ENCODE peak calls at places on chromosomes 3 and 15, in five cellular contexts. S is neuronal stem cell, V is mesenchymal stem cell, L is H9, U is mesendoderm. A is an unnamed sample.
A peak's percentile ranks its signal among the peaks of the same experiment; 100 is the strongest.

GRCh38 chr3:132255041-132255745 is 62.0 kb upstream of the ACP3 start:
- DNase-seq in S (no peak), V (peak; percentile 94), L (no peak), U (peak; percentile 27), A (peak; percentile 90)

GRCh38 chr15:71891026-71891425 is 80.7 kb downstream of the NR2E3 start:
- DNase-seq in S (no peak), V (no peak), L (no peak), U (no peak), A (peak; percentile 0)

GRCh38 chr15:57611938-57612337 is 20.2 kb downstream of the MYZAP start:
- DNase-seq in S (no peak), V (no peak), L (no peak), U (peak; percentile 31), A (no peak)

GRCh38 chr3:69143605-69144004 is 21.2 kb upstream of the LMOD3 start:
- DNase-seq in S (no peak), V (no peak), L (no peak), U (peak; percentile 84), A (peak; percentile 18)

GRCh38 chr3:59759298-59760169 is 709.7 kb upstream of the CFAP20DC start:
- DNase-seq in S (no peak), V (no peak), L (no peak), U (no peak), A (no peak)

GRCh38 chr3:55720614-55721013 is 233.5 kb upstream of the WNT5A start:
- DNase-seq in S (no peak), V (peak; percentile 62), L (no peak), U (peak; percentile 64), A (peak; percentile 80)

GRCh38 chr3:18669374-18669773 is 244.2 kb upstream of the SATB1 start:
- DNase-seq in S (no peak), V (no peak), L (no peak), U (no peak), A (no peak)

GRCh38 chr15:73283341-73283962 is 85.3 kb downstream of the HCN4 start:
- DNase-seq in S (no peak), V (no peak), L (no peak), U (no peak), A (no peak)

GRCh38 chr15:83698294-83698693 is 44.4 kb downstream of the ADAMTSL3 start:
- DNase-seq in S (no peak), V (peak; percentile 52), L (no peak), U (no peak), A (peak; percentile 42)

DNA sequence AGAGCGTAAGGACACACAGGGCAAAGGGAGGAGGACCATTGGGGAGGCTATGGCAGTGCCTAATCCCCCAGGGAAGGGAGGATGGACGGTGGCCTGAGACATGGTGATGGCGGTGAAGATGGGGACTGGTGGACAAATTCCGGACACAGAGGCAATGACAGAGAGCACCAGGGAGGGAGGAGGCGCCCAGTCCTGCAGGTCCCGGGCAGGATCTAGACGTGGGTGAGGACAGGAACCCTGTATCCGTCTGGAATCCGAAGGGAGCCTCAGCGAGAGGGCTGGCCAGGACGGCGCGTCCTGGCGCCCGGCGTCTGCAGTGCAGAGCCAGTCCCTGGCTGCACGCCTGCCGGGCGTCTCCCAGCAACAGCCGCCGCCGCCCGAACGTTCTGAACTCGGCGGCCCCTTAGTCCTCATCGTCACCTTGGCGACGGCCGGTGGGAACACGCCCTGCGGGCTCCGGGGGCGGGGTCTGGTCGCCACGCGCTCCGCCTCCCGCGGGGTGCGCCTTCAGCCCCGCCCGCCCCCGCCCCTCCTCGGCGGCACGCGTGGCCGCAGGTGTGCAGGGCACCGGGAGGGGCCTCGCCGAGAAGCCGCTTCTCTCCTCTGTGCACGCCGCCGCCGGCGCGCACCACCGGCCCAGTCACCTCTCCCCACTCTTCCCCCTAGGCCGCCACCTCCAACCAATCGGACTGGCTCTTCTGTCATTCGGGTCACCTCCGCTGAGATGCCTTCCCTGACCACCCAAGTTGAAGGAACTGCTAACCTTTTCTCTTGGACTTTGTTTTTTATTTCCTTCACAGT is 11.6 kb downstream of the XIRP1 start:
- DNase-seq in S (peak; percentile 86), V (peak; percentile 92), L (peak; percentile 94), U (peak; percentile 96), A (peak; percentile 54)
- H2BK5ac ChIP-seq in S (peak overlapping the region; percentile 15), V (no peak overlapping the region), L (no peak overlapping the region), U (no peak overlapping the region), A (no peak overlapping the region)

GRCh38 chr15:29921130-29921601 is 98.9 kb upstream of the TJP1 start:
- DNase-seq in S (no peak), V (no peak), L (peak; percentile 77), U (peak; percentile 99), A (no peak)

GRCh38 chr15:29922191-29922590 is 99.9 kb upstream of the TJP1 start:
- DNase-seq in S (no peak), V (no peak), L (no peak), U (no peak), A (no peak)

GRCh38 chr15:29917600-29918597 is 95.6 kb upstream of the TJP1 start:
- DNase-seq in S (no peak), V (peak; percentile 85), L (no peak), U (no peak), A (peak; percentile 85)

GRCh38 chr15:29919380-29919881 is 97.2 kb upstream of the TJP1 start:
- DNase-seq in S (no peak), V (no peak), L (no peak), U (no peak), A (no peak)

GRCh38 chr15:29920515-29920914 is 98.2 kb upstream of the TJP1 start:
- DNase-seq in S (no peak), V (no peak), L (no peak), U (peak; percentile 79), A (peak; percentile 49)
- H2BK120ac ChIP-seq in S (no peak overlapping the region), V (no peak overlapping the region), L (no peak overlapping the region), U (no peak overlapping the region), A (peak overlapping the region; percentile 32)

GRCh38 chr15:98891301-98891700 is 116.3 kb downstream of the PGPEP1L start:
- DNase-seq in S (no peak), V (no peak), L (no peak), U (no peak), A (no peak)

GRCh38 chr15:98887976-98888375 is 119.6 kb downstream of the PGPEP1L start:
- DNase-seq in S (no peak), V (no peak), L (no peak), U (no peak), A (no peak)

GRCh38 chr15:98884894-98885293 is 122.7 kb downstream of the PGPEP1L start:
- DNase-seq in S (no peak), V (no peak), L (no peak), U (no peak), A (no peak)

GRCh38 chr15:98889930-98890695 is 117.5 kb downstream of the PGPEP1L start:
- DNase-seq in S (no peak), V (peak; percentile 95), L (no peak), U (peak; percentile 70), A (peak; percentile 95)

DNA sequence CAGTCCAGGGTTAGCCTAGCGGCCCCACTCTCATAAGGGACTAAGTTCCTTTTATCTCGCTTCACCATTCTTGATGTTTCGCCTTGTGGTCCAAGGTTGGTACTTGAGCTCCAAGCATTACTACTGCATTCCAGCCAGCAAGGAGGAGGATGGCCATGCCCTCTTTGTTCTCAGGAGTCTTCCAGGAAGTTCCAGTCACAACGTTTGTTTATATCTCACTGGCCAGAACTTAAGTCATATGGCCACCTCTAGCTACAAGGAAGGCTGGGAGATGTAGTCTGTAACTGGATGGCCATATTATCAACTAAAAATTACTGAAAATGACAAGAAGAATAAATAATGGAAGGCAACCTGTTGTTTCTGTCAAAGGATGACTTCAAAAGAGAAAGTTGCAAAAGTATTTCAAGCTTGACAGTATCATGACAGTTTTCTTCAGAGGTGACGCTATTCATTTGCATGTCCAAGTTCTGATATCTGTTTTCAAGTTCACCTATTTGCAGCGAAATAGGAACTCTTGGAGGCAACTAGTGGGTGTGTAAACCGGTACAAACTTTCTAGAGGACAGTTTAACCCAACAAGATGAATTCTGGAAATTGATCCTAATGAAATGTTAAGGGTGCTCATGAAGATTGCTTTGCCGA is 118.6 kb downstream of the PGPEP1L start:
- DNase-seq in S (no peak), V (peak; percentile 80), L (no peak), U (no peak), A (peak; percentile 86)
- H2BK5ac ChIP-seq in S (no peak overlapping the region), V (no peak overlapping the region), L (no peak overlapping the region), U (no peak overlapping the region), A (peak overlapping the region; percentile 99)

DNA sequence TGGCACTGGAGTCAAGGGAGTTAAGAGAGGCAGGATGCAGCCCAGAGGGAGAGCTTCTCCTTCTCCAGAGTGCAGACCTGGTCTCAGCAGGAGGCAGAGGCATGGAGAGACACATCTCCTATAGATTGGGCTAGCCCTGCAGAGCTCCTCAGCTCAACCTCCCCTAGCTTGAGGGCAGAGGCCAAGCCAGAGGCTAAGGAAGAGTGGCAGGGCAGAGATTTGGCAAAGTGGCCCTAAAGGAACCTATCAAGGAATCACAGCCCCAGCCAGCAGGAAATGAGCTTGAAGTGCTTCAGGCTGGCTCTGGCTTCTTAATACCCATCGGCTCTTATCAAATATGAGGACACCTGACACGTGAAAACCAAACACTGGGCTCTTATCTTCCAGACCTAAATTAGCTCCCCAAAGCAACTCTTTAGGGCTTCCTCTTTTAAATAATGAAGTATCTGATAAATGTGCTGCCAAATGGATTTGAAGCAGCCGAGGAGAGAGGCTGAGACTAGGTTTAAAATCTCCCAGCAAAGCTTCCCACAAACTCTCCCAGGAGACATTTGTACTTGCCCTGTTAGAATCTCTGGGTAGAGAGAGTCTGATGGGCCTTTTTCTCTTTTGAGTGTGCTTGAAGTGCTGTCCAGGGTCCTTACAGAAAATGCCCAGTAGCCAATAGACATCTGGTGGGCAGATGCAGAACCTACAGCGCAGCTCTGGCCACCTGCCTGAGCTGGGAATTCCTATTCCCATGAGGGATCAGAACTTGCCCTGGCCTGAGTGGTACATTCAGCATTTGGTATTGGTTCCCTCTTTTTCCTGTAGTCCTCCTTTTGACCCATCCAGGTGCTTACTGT is 271.4 kb downstream of the CLSTN2 start:
- DNase-seq in S (peak; percentile 44), V (no peak), L (peak; percentile 61), U (peak; percentile 87), A (peak; percentile 18)
- H2BK120ac ChIP-seq in S (no peak overlapping the region), V (no peak overlapping the region), L (no peak overlapping the region), U (no peak overlapping the region), A (no peak overlapping the region)

A was measured in IMR-90.